ENCODE peak calls at places on chromosomes 6 and 20, in four cellular contexts. Y is fibroblast of lung, L is NCI-H748 treated with DMSO at 0.1 percent for 48 hours, F is fibroblast of villous mesenchyme. A is an unnamed sample.

GRCh38 chr20:42701948-42702347 is 487.8 kb downstream of the PTPRT start:
- DNase-seq in Y (no peak), L (no peak), F (no peak), A (no peak)

GRCh38 chr6:167824591-167825041 is 2.1 kb upstream of the AFDN start:
- DNase-seq in Y (no peak), L (no peak), F (no peak), A (peak)

GRCh38 chr6:33091957-33092356 is 16.2 kb downstream of the HLA-DPB1 start:
- DNase-seq in Y (no peak), L (no peak), F (peak), A (peak)

GRCh38 chr20:22601361-22602141 is 17.2 kb upstream of the FOXA2 start:
- DNase-seq in Y (no peak), L (no peak), F (no peak), A (no peak)

GRCh38 chr6:30223339-30223738 is 10.1 kb upstream of the TRIM26 start:
- DNase-seq in Y (no peak), L (no peak), F (no peak), A (no peak)

GRCh38 chr6:154893927-154894326 is 101.2 kb upstream of the TIAM2 start:
- DNase-seq in Y (no peak), L (no peak), F (peak), A (no peak)

GRCh38 chr20:60054716-60055371 is 96.6 kb downstream of the CDH26 start:
- DNase-seq in Y (no peak), L (no peak), F (no peak), A (no peak)

GRCh38 chr6:68502946-68503345 is 132.1 kb upstream of the ADGRB3 start:
- DNase-seq in Y (no peak), L (no peak), F (no peak), A (no peak)

GRCh38 chr20:12061471-12061870 is 143.8 kb downstream of the BTBD3 start:
- DNase-seq in Y (peak), L (no peak), F (peak), A (no peak)

GRCh38 chr6:46217671-46218131 is 46.9 kb upstream of the ENPP5 start:
- DNase-seq in Y (peak), L (no peak), F (no peak), A (no peak)

GRCh38 chr6:45687570-45687969 is 309.8 kb upstream of the SUPT3H start:
- DNase-seq in Y (no peak), L (no peak), F (no peak), A (no peak)

GRCh38 chr6:130453230-130453629 is 87.4 kb downstream of the TMEM200A start:
- DNase-seq in Y (no peak), L (no peak), F (no peak), A (no peak)

GRCh38 chr20:15146948-15147347 is 809.5 kb upstream of the FLRT3 start:
- DNase-seq in Y (no peak), L (no peak), F (no peak), A (no peak)

GRCh38 chr20:5918856-5919633 is 31.3 kb downstream of the TRMT6 start:
- DNase-seq in Y (peak), L (no peak), F (peak), A (no peak)

GRCh38 chr6:35415065-35415880 is 36.9 kb upstream of the FANCE start:
- DNase-seq in Y (peak), L (peak), F (peak), A (peak)

GRCh38 chr6:122170274-122170673 is 229.2 kb upstream of the HSF2 start:
- DNase-seq in Y (no peak), L (no peak), F (no peak), A (no peak)

GRCh38 chr6:63509652-63510352 is 62.5 kb upstream of the LOC128125822 start:
- DNase-seq in Y (peak), L (no peak), F (peak), A (no peak)

GRCh38 chr6:142944126-142945066 is 580 bp downstream of the HIVEP2 start:
- DNase-seq in Y (peak), L (peak), F (peak), A (peak)

GRCh38 chr20:14782731-14783130 is 445.3 kb upstream of the FLRT3 start:
- DNase-seq in Y (no peak), L (no peak), F (no peak), A (no peak)

GRCh38 chr6:134896881-134897280 is 53.0 kb downstream of the ALDH8A1 start:
- DNase-seq in Y (no peak), L (peak), F (no peak), A (no peak)

GRCh38 chr6:27836783-27837635 is 75.2 kb downstream of the OR2B2 start:
- DNase-seq in Y (peak), L (peak), F (peak), A (peak)

GRCh38 chr6:138654715-138655634 is 118.6 kb upstream of the CCDC28A start:
- DNase-seq in Y (peak), L (no peak), F (peak), A (no peak)

GRCh38 chr6:28489366-28490190 is 26.0 kb downstream of the GPX6 start:
- DNase-seq in Y (peak), L (no peak), F (peak), A (peak)

GRCh38 chr6:92126983-92127382 is 1292.4 kb downstream of the EPHA7 start:
- DNase-seq in Y (no peak), L (no peak), F (no peak), A (no peak)

GRCh38 chr20:13105071-13105470 is 96.3 kb downstream of the SPTLC3 start:
- DNase-seq in Y (no peak), L (no peak), F (no peak), A (no peak)

GRCh38 chr6:38876470-38876869 is 161.4 kb downstream of the DNAH8 start:
- DNase-seq in Y (no peak), L (no peak), F (no peak), A (no peak)

GRCh38 chr20:56826971-56827645 is 198.0 kb downstream of the TFAP2C start:
- DNase-seq in Y (peak), L (no peak), F (peak), A (no peak)

GRCh38 chr20:62641749-62642665 is at the start of gene SLCO4A1:
- DNase-seq in Y (peak), L (peak), F (peak), A (peak)

GRCh38 chr6:6597682-6598081 is 9.2 kb downstream of the LY86 start:
- DNase-seq in Y (no peak), L (no peak), F (no peak), A (no peak)

GRCh38 chr6:44264154-44265002 is 973 bp downstream of the NFKBIE start:
- DNase-seq in Y (no peak), L (no peak), F (no peak), A (no peak)

GRCh38 chr6:20876016-20876415 is 341.8 kb downstream of the CDKAL1 start:
- DNase-seq in Y (peak), L (no peak), F (peak), A (no peak)

GRCh38 chr6:158311193-158311592 is 1.1 kb upstream of the TULP4 start:
- DNase-seq in Y (no peak), L (no peak), F (peak), A (no peak)

GRCh38 chr6:169168706-169169105 is 84.9 kb downstream of the THBS2 start:
- DNase-seq in Y (no peak), L (no peak), F (no peak), A (no peak)

A was measured in K562.